ENCODE peak calls at places on chromosome 7, in seven cellular contexts. K is HFFc6; A is NCI-H1694 treated with DMSO at 0.1 percent for 48 hours; M is activated CD4-positive, CD25-positive, alpha-beta regulatory T cell; R is transverse colon; Z is iris pigment epithelial cell; J is neural crest cell. T is an unnamed sample.

GRCh38 chr7:42692609-42693008 is 219.3 kb downstream of the C7orf25 start:
- DNase-seq in K (no peak), A (no peak), M (no peak), R (no peak), Z (peak; percentile 77), J (no peak), T (no peak)

GRCh38 chr7:26664735-26665420 is 199.5 kb downstream of the SKAP2 start:
- DNase-seq in K (no peak), A (no peak), M (no peak), R (peak; percentile 26), Z (peak; percentile 39), J (no peak), T (no peak)

GRCh38 chr7:47291461-47292051 is 290.4 kb downstream of the TNS3 start:
- DNase-seq in K (peak; percentile 95), A (no peak), M (no peak), R (no peak), Z (peak; percentile 98), J (no peak), T (no peak)

GRCh38 chr7:159142730-159143129 is 1.9 kb downstream of the VIPR2 start:
- DNase-seq in K (no peak), A (no peak), M (no peak), R (no peak), Z (no peak), J (no peak), T (no peak)

GRCh38 chr7:85748861-85749260 is 562.0 kb upstream of the SEMA3D start:
- DNase-seq in K (no peak), A (no peak), M (no peak), R (peak; percentile 32), Z (no peak), J (no peak), T (no peak)

GRCh38 chr7:154856737-154857136 is 146.2 kb downstream of the PAXIP1 start:
- DNase-seq in K (no peak), A (no peak), M (no peak), R (no peak), Z (no peak), J (no peak), T (no peak)

GRCh38 chr7:36062159-36062815 is 90.8 kb upstream of the EEPD1 start:
- DNase-seq in K (no peak), A (no peak), M (no peak), R (no peak), Z (no peak), J (no peak), T (no peak)

GRCh38 chr7:81903115-81903514 is 133.3 kb upstream of the HGF start:
- DNase-seq in K (no peak), A (no peak), M (no peak), R (no peak), Z (no peak), J (no peak), T (no peak)

GRCh38 chr7:69963388-69963787 is 365.1 kb downstream of the AUTS2 start:
- DNase-seq in K (no peak), A (no peak), M (no peak), R (no peak), Z (no peak), J (no peak), T (no peak)

GRCh38 chr7:86911703-86912102 is 147.8 kb downstream of the ELAPOR2 start:
- DNase-seq in K (no peak), A (no peak), M (no peak), R (no peak), Z (peak; percentile 20), J (no peak), T (no peak)

GRCh38 chr7:46754135-46754730 is 827.7 kb downstream of the TNS3 start:
- DNase-seq in K (peak; percentile 80), A (no peak), M (no peak), R (no peak), Z (peak; percentile 68), J (no peak), T (no peak)

GRCh38 chr7:113945018-113945938 is 26.5 kb upstream of the PPP1R3A start:
- DNase-seq in K (no peak), A (peak; percentile 77), M (no peak), R (no peak), Z (no peak), J (no peak), T (no peak)

GRCh38 chr7:84060760-84061261 is 133.8 kb downstream of the SEMA3A start:
- DNase-seq in K (no peak), A (no peak), M (no peak), R (no peak), Z (peak; percentile 72), J (no peak), T (no peak)

GRCh38 chr7:94907420-94908203 is at the start of gene PPP1R9A:
- DNase-seq in K (no peak), A (peak; percentile 21), M (no peak), R (peak; percentile 61), Z (peak; percentile 1), J (peak; percentile 51), T (no peak)

GRCh38 chr7:139203992-139204391 is 27.0 kb upstream of the UBN2 start:
- DNase-seq in K (no peak), A (no peak), M (no peak), R (no peak), Z (peak; percentile 3), J (no peak), T (no peak)

GRCh38 chr7:142602756-142603155 is 146.5 kb upstream of the PRSS1 start:
- DNase-seq in K (no peak), A (no peak), M (no peak), R (no peak), Z (no peak), J (no peak), T (no peak)

GRCh38 chr7:157136372-157136771 is 2.4 kb upstream of the UBE3C start:
- DNase-seq in K (peak; percentile 83), A (no peak), M (no peak), R (no peak), Z (peak; percentile 96), J (no peak), T (peak; percentile 78)

GRCh38 chr7:123769371-123769770 is 20.6 kb upstream of the WASL start:
- DNase-seq in K (peak; percentile 36), A (no peak), M (no peak), R (no peak), Z (peak; percentile 47), J (no peak), T (no peak)

GRCh38 chr7:596819-597182 is 77.2 kb upstream of the PDGFA start:
- DNase-seq in K (no peak), A (no peak), M (no peak), R (no peak), Z (no peak), J (no peak), T (no peak)

GRCh38 chr7:70193514-70193913 is 595.2 kb downstream of the AUTS2 start:
- DNase-seq in K (no peak), A (peak; percentile 57), M (no peak), R (peak; percentile 11), Z (no peak), J (no peak), T (no peak)

GRCh38 chr7:18337425-18337824 is 158.1 kb upstream of the HDAC9 start:
- DNase-seq in K (no peak), A (no peak), M (no peak), R (no peak), Z (no peak), J (no peak), T (no peak)

GRCh38 chr7:6307762-6308161 is 35.3 kb upstream of the CYTH3 start:
- DNase-seq in K (no peak), A (no peak), M (no peak), R (no peak), Z (no peak), J (no peak), T (no peak)

GRCh38 chr7:157690833-157691382 is 354.1 kb downstream of the DNAJB6 start:
- DNase-seq in K (no peak), A (no peak), M (no peak), R (peak; percentile 21), Z (peak; percentile 85), J (peak; percentile 63), T (no peak)

GRCh38 chr7:140025814-140026433 is 36.8 kb downstream of the PARP12 start:
- DNase-seq in K (no peak), A (no peak), M (no peak), R (no peak), Z (no peak), J (no peak), T (no peak)

GRCh38 chr7:68748934-68749695 is 849.2 kb upstream of the AUTS2 start:
- DNase-seq in K (no peak), A (no peak), M (no peak), R (no peak), Z (no peak), J (no peak), T (no peak)

GRCh38 chr7:19106308-19107141 is 10.9 kb downstream of the TWIST1 start:
- DNase-seq in K (no peak), A (no peak), M (no peak), R (no peak), Z (no peak), J (no peak), T (no peak)

GRCh38 chr7:128708235-128708634 is 30.9 kb upstream of the CALU start:
- DNase-seq in K (no peak), A (no peak), M (no peak), R (no peak), Z (no peak), J (no peak), T (no peak)

GRCh38 chr7:8418627-8419245 is 14.7 kb upstream of the NXPH1 start:
- DNase-seq in K (peak; percentile 35), A (peak; percentile 87), M (peak; percentile 23), R (peak; percentile 31), Z (peak; percentile 59), J (peak; percentile 71), T (no peak)

GRCh38 chr7:69577221-69577620 is 21.1 kb upstream of the AUTS2 start:
- DNase-seq in K (no peak), A (peak; percentile 14), M (no peak), R (no peak), Z (no peak), J (no peak), T (no peak)

GRCh38 chr7:83808982-83809381 is 160.0 kb upstream of the SEMA3E start:
- DNase-seq in K (no peak), A (no peak), M (no peak), R (no peak), Z (no peak), J (no peak), T (no peak)

GRCh38 chr7:129613016-129613337 is 1.5 kb downstream of the NRF1 start:
- DNase-seq in K (no peak), A (no peak), M (no peak), R (no peak), Z (no peak), J (no peak), T (no peak)

GRCh38 chr7:51265066-51265907 is 51.3 kb downstream of the COBL start:
- DNase-seq in K (no peak), A (no peak), M (no peak), R (peak; percentile 72), Z (no peak), J (no peak), T (no peak)

GRCh38 chr7:41164440-41164839 is 538.5 kb downstream of the INHBA start:
- DNase-seq in K (peak; percentile 24), A (no peak), M (no peak), R (no peak), Z (peak; percentile 61), J (no peak), T (no peak)

GRCh38 chr7:101924171-101924570 is 106.7 kb downstream of the CUX1 start:
- DNase-seq in K (peak; percentile 90), A (no peak), M (no peak), R (no peak), Z (peak; percentile 67), J (no peak), T (no peak)